ENCODE peak calls at places on chromosomes 13 and 19, in ten cellular contexts. S, W, A, B, T, G, L, K, P and Z are unnamed samples. For H3K4me1 and H3K9me3, the result is how much of the 10 kb centered on the place peaks cover.

GRCh38 chr13:21611385-21611784 is 7.4 kb upstream of the MICU2 start:
- DNase-seq in S (no peak), W (no peak), A (no peak), B (no peak), T (no peak), G (no peak), L (no peak), K (no peak), P (no peak), Z (no peak)

GRCh38 chr19:48090281-48090802 is 20.3 kb downstream of the PLA2G4C start:
- DNase-seq in S (no peak), W (no peak), A (no peak), B (no peak), T (no peak), G (no peak), L (no peak), K (no peak), P (no peak), Z (no peak)

GRCh38 chr19:23093832-23094231 is 23.0 kb upstream of the ZNF730 start:
- DNase-seq in S (no peak), W (no peak), A (no peak), B (no peak), T (no peak), G (no peak), L (no peak), K (no peak), P (no peak), Z (no peak)

GRCh38 chr13:46367622-46368327 is 19.3 kb downstream of the RUBCNL start:
- DNase-seq in S (no peak), W (no peak), A (no peak), B (peak), T (no peak), G (peak), L (no peak), K (no peak), P (peak), Z (no peak)

GRCh38 chr13:102856603-102857002 is 10.8 kb downstream of the ERCC5 start:
- DNase-seq in S (no peak), W (peak), A (no peak), B (peak), T (no peak), G (no peak), L (peak), K (no peak), P (no peak), Z (no peak)

GRCh38 chr13:25371608-25372274 is at the start of gene ATP8A2:
- DNase-seq in S (no peak), W (no peak), A (no peak), B (no peak), T (no peak), G (no peak), L (no peak), K (no peak), P (no peak), Z (no peak)

GRCh38 chr13:88739192-88739591 is 1068.0 kb downstream of the SLITRK5 start:
- DNase-seq in S (no peak), W (no peak), A (no peak), B (no peak), T (no peak), G (no peak), L (no peak), K (no peak), P (no peak), Z (no peak)

GRCh38 chr13:19632915-19633339 is 532 bp upstream of the MPHOSPH8 start:
- DNase-seq in S (no peak), W (no peak), A (no peak), B (no peak), T (no peak), G (no peak), L (no peak), K (peak), P (no peak), Z (no peak)

GRCh38 chr13:114285166-114285808 is 3.9 kb downstream of the UPF3A start:
- DNase-seq in S (no peak), W (no peak), A (no peak), B (peak), T (no peak), G (peak), L (no peak), K (no peak), P (peak), Z (no peak)

GRCh38 chr13:114118086-114118762 is 14.2 kb downstream of the RASA3 start:
- DNase-seq in S (no peak), W (peak), A (no peak), B (no peak), T (no peak), G (no peak), L (no peak), K (no peak), P (no peak), Z (no peak)

DNA sequence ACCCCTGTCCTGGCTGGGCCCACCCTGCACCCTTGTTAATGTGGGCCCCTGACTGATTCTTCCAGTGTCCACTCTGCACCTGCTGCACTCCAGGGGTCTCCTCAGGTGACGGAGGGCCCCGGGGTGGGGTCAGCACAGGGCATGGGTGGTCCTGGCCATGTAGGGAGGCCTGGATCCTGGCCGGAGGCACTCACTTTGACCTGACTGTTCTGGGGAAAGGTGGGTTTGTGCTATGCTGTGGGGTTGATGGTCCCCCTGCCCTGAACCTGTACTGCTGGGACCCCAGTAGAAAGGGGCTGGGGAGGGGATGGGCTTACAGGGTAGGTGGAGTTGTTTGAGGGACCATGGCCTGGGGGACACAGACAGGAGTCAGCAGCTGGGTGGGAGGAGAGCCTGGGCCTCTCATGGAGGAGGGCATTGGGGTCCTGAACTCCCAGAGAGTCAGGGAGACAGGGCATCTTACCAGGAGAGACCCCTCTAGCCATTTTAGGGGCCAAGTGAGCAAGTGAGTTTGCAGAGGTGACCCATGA is 25.8 kb upstream of the CEACAM1 start:
- DNase-seq in S (no peak), W (no peak), A (no peak), B (no peak), T (no peak), G (no peak), L (no peak), K (no peak), P (no peak), Z (no peak)
- H3K4me1 ChIP-seq in S (under half), W (under half), A (under half), B (under half), T (under half), G (under half), L (under half), K (under half), P (under half), Z (under half)

DNA sequence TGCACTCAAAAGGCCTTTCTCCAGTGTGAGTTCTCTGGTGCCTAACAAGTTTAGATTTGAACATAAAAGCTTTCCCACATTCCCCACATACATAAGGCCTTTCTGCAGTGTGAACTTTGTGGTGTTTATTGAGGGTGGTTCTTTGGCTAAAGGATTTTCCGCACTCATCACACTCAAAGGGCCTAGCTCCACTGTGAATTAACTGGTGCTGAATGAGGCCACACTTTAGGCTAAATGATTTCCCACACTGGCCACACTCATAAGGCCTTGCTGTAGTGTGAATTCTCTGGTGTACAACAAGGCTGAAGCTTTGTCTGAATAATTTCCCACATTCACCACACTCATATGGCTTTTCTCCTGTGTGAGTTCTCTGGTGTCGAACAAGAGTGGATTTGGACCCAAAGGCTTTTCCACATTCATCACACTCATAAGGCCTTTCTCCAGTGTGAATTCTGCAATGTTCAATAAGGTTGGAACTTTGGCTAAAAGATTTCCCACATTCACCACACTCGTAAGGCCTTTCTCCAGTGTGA is 6.2 kb downstream of the ZNF416 start:
- DNase-seq in S (no peak), W (no peak), A (no peak), B (no peak), T (no peak), G (no peak), L (no peak), K (no peak), P (no peak), Z (no peak)
- H3K9me3 ChIP-seq in S (half or more), W (half or more), A (half or more), B (half or more), T (under half), G (half or more), L (under half), K (half or more), P (half or more), Z (half or more)

GRCh38 chr13:73702419-73703071 is 431.7 kb downstream of the KLF12 start:
- DNase-seq in S (no peak), W (no peak), A (no peak), B (peak), T (peak), G (peak), L (no peak), K (no peak), P (no peak), Z (peak)
- H3K27ac ChIP-seq in S (peak), W (no peak), A (no peak), B (peak), T (peak), G (peak), L (no peak), K (peak), P (no peak), Z (peak)

GRCh38 chr19:45102481-45102880 is 9.5 kb downstream of the PPP1R37 start:
- DNase-seq in S (no peak), W (no peak), A (no peak), B (no peak), T (no peak), G (no peak), L (no peak), K (no peak), P (no peak), Z (no peak)

GRCh38 chr19:45103200-45103624 is 10.2 kb downstream of the PPP1R37 start:
- DNase-seq in S (no peak), W (peak), A (no peak), B (no peak), T (peak), G (no peak), L (no peak), K (no peak), P (no peak), Z (peak)

GRCh38 chr19:45100797-45101196 is 7.8 kb downstream of the PPP1R37 start:
- DNase-seq in S (no peak), W (no peak), A (no peak), B (no peak), T (no peak), G (no peak), L (no peak), K (no peak), P (peak), Z (no peak)

GRCh38 chr19:45100202-45100600 is 7.2 kb downstream of the PPP1R37 start:
- DNase-seq in S (no peak), W (no peak), A (no peak), B (no peak), T (no peak), G (no peak), L (no peak), K (no peak), P (no peak), Z (no peak)

GRCh38 chr19:45101796-45102195 is 8.8 kb downstream of the PPP1R37 start:
- DNase-seq in S (no peak), W (no peak), A (no peak), B (no peak), T (no peak), G (no peak), L (no peak), K (no peak), P (no peak), Z (no peak)
- H3K4me1 ChIP-seq in S (under half), W (under half), A (under half), B (half or more), T (under half), G (under half), L (half or more), K (under half), P (under half), Z (under half)

GRCh38 chr19:36579255-36579654 is 6.2 kb upstream of the ZNF529 start:
- DNase-seq in S (no peak), W (no peak), A (no peak), B (no peak), T (no peak), G (no peak), L (no peak), K (no peak), P (no peak), Z (no peak)
- H3K9me3 ChIP-seq in S (half or more), W (under half), A (under half), B (under half), T (under half), G (under half), L (under half), K (under half), P (under half), Z (under half)